ENCODE peak calls at places on chromosomes 12 and 14, in ten cellular contexts. E, J, G, Y, Q, Z, U, O, S and N are unnamed samples.
A peak's percentile ranks its signal among the peaks of the same experiment; 100 is the strongest.

GRCh38 chr12:131114942-131115584 is 161.4 kb downstream of the ADGRD1 start:
- DNase-seq in O (no peak), J (no peak), U (no peak), Q (no peak), Z (no peak), Y (no peak), S (no peak), G (no peak), E (no peak), N (no peak)

GRCh38 chr12:6062427-6063378 is 61.8 kb downstream of the VWF start:
- DNase-seq in Y (peak; percentile 17), E (peak; percentile 64), S (no peak), Z (peak; percentile 64), O (peak; percentile 32), U (peak; percentile 82), G (peak; percentile 44), Q (peak; percentile 59), J (peak; percentile 53), N (peak; percentile 54)

GRCh38 chr12:8482446-8483080 is 26.8 kb downstream of the CLEC6A start:
- DNase-seq in Z (no peak), S (no peak), J (no peak), U (no peak), Y (no peak), E (no peak), G (no peak), Q (no peak), O (no peak), N (no peak)

GRCh38 chr12:65881965-65882413 is 57.7 kb downstream of the HMGA2 start:
- DNase-seq in J (peak; percentile 75), E (no peak), O (no peak), S (no peak), Y (no peak), G (no peak), Z (peak; percentile 46), Q (no peak), U (peak; percentile 43), N (no peak)

GRCh38 chr14:61466249-61466904 is 145.0 kb downstream of the PRKCH start:
- DNase-seq in G (peak; percentile 79), S (peak; percentile 65), Q (no peak), J (no peak), U (no peak), Y (no peak), E (no peak), O (no peak), Z (no peak), N (no peak)

GRCh38 chr12:1197264-1198018 is 206.4 kb downstream of the ERC1 start:
- DNase-seq in S (peak; percentile 86), G (peak; percentile 33), O (no peak), U (no peak), Q (no peak), E (peak; percentile 14), Z (no peak), Y (no peak), J (no peak), N (no peak)

GRCh38 chr14:25413058-25413457 is 363.1 kb upstream of the STXBP6 start:
- DNase-seq in J (no peak), G (no peak), O (no peak), Y (no peak), E (no peak), Z (no peak), Q (no peak), U (no peak), S (no peak), N (no peak)

GRCh38 chr14:23723911-23724310 is 87.7 kb downstream of the DHRS2 start:
- DNase-seq in G (no peak), Q (no peak), S (peak; percentile 9), J (no peak), Y (no peak), O (no peak), Z (no peak), E (no peak), U (no peak), N (no peak)

GRCh38 chr14:77562681-77563080 is 53.8 kb downstream of the SPTLC2 start:
- DNase-seq in U (no peak), G (peak; percentile 27), Y (no peak), O (no peak), J (no peak), S (no peak), Z (no peak), E (no peak), Q (no peak), N (no peak)

GRCh38 chr14:105206873-105207272 is 25.8 kb upstream of the NUDT14 start:
- DNase-seq in S (no peak), E (no peak), Q (no peak), Z (no peak), O (no peak), Y (no peak), J (no peak), U (no peak), G (no peak), N (no peak)

GRCh38 chr12:91272456-91273063 is 89.9 kb upstream of the DCN start:
- DNase-seq in E (no peak), J (peak; percentile 26), U (no peak), S (no peak), Y (no peak), Q (no peak), Z (peak; percentile 46), O (no peak), G (no peak), N (no peak)

GRCh38 chr12:49028666-49029275 is 10.2 kb upstream of the PRKAG1 start:
- DNase-seq in E (no peak), G (no peak), Y (no peak), Z (no peak), Q (peak; percentile 2), J (no peak), O (no peak), S (no peak), U (no peak), N (no peak)

GRCh38 chr12:21350975-21351374 is 16.3 kb upstream of the SLCO1A2 start:
- DNase-seq in E (no peak), G (no peak), J (no peak), O (no peak), S (no peak), U (no peak), Z (no peak), Y (no peak), Q (no peak), N (no peak)

GRCh38 chr12:22627351-22627750 is 2.4 kb downstream of the ETNK1 start:
- DNase-seq in J (no peak), U (no peak), Q (no peak), O (no peak), E (no peak), Z (no peak), Y (no peak), G (no peak), S (no peak), N (no peak)

GRCh38 chr12:53624956-53625355 is 1.2 kb downstream of the ATF7 start:
- DNase-seq in Z (no peak), J (no peak), Q (no peak), S (no peak), E (peak; percentile 22), G (no peak), O (no peak), U (no peak), Y (no peak), N (no peak)

GRCh38 chr14:69610859-69611263 is 535 bp upstream of the SUSD6 start:
- DNase-seq in S (no peak), U (no peak), Z (no peak), Y (no peak), J (no peak), O (no peak), Q (no peak), E (peak; percentile 35), G (no peak), N (no peak)

GRCh38 chr12:6038160-6038559 is 86.3 kb downstream of the VWF start:
- DNase-seq in G (peak; percentile 59), Y (peak; percentile 15), Q (no peak), S (peak; percentile 41), E (peak; percentile 96), J (peak; percentile 50), U (peak; percentile 73), O (no peak), Z (peak; percentile 64), N (no peak)

GRCh38 chr12:82745807-82746206 is 59.1 kb downstream of the TMTC2 start:
- DNase-seq in G (no peak), E (no peak), S (no peak), U (no peak), Q (no peak), Y (no peak), Z (no peak), J (no peak), O (no peak), N (no peak)

GRCh38 chr12:97276198-97276580 is 186.4 kb upstream of the RMST start:
- DNase-seq in Q (no peak), O (no peak), S (no peak), U (no peak), Z (no peak), Y (no peak), J (no peak), E (no peak), G (no peak), N (no peak)

GRCh38 chr12:49644620-49644994 is 21.2 kb downstream of the PRPF40B start:
- DNase-seq in Y (peak; percentile 71), E (peak; percentile 79), G (peak; percentile 62), O (peak; percentile 79), S (no peak), J (peak; percentile 79), U (peak; percentile 87), Z (peak; percentile 70), Q (peak; percentile 95), N (peak; percentile 84)

GRCh38 chr12:104957388-104958008 is 592 bp downstream of the SLC41A2 start:
- DNase-seq in Y (no peak), J (peak; percentile 52), Q (peak; percentile 34), Z (no peak), E (peak; percentile 51), O (peak; percentile 6), G (peak; percentile 10), U (no peak), S (no peak), N (peak; percentile 28)

GRCh38 chr12:80186727-80187217 is 87.4 kb downstream of the OTOGL start:
- DNase-seq in Q (no peak), S (peak; percentile 9), Y (peak; percentile 18), O (peak; percentile 1), E (peak; percentile 93), J (peak; percentile 37), Z (no peak), G (peak; percentile 90), U (peak; percentile 31), N (no peak)